ENCODE peak calls at places on chromosomes 1 and 21, in four cellular contexts. T is H9, J is MM.1S, W is pancreas. Z is an unnamed sample. For H3K27me3, the result is how much of the 10 kb centered on the place peaks cover.

GRCh38 chr1:32215629-32216505 is 6.3 kb downstream of the TMEM234 start:
- DNase-seq in T (peak), J (peak), W (no peak), Z (peak)

GRCh38 chr1:233689017-233689747 is 75.3 kb downstream of the KCNK1 start:
- DNase-seq in T (no peak), J (no peak), W (no peak), Z (no peak)

GRCh38 chr1:9279172-9279840 is 13.4 kb upstream of the SPSB1 start:
- DNase-seq in T (no peak), J (no peak), W (no peak), Z (no peak)

GRCh38 chr21:42401164-42401563 is 2.5 kb upstream of the UBASH3A start:
- DNase-seq in T (no peak), J (no peak), W (no peak), Z (no peak)

GRCh38 chr1:42165511-42166210 is 1.1 kb upstream of the GUCA2A start:
- DNase-seq in T (no peak), J (no peak), W (peak), Z (no peak)

GRCh38 chr1:78370779-78371482 is 119.8 kb upstream of the PTGFR start:
- DNase-seq in T (no peak), J (no peak), W (no peak), Z (no peak)

GRCh38 chr21:17709266-17709611 is 96.5 kb upstream of the BTG3 start:
- DNase-seq in T (no peak), J (peak), W (no peak), Z (no peak)

GRCh38 chr1:43509740-43510375 is 20.8 kb upstream of the PTPRF start:
- DNase-seq in T (no peak), J (peak), W (no peak), Z (no peak)

GRCh38 chr1:91821126-91821868 is 64.7 kb downstream of the TGFBR3 start:
- DNase-seq in T (no peak), J (no peak), W (no peak), Z (no peak)

GRCh38 chr21:43728467-43729390 is 9.8 kb downstream of the PDXK start:
- DNase-seq in T (peak), J (no peak), W (peak), Z (peak)

GRCh38 chr1:193988885-193989284 is 802.5 kb upstream of the B3GALT2 start:
- DNase-seq in T (no peak), J (no peak), W (no peak), Z (no peak)

GRCh38 chr1:7503691-7504437 is 267.2 kb upstream of the VAMP3 start:
- DNase-seq in T (no peak), J (no peak), W (no peak), Z (no peak)

GRCh38 chr1:15592285-15592684 is 7.4 kb upstream of the AGMAT start:
- DNase-seq in T (no peak), J (no peak), W (no peak), Z (no peak)

GRCh38 chr1:222697203-222697602 is 15.1 kb downstream of the AIDA start:
- DNase-seq in T (no peak), J (no peak), W (no peak), Z (no peak)

GRCh38 chr1:172293379-172293778 is 127.1 kb upstream of the C1orf105 start:
- DNase-seq in T (no peak), J (no peak), W (no peak), Z (no peak)

GRCh38 chr21:35720065-35720810 is 340.1 kb downstream of the SETD4 start:
- DNase-seq in T (no peak), J (peak), W (no peak), Z (no peak)

GRCh38 chr21:38883142-38883541 is 77.4 kb downstream of the ETS2 start:
- DNase-seq in T (no peak), J (no peak), W (no peak), Z (no peak)

GRCh38 chr1:112935474-112936289 is 20.3 kb downstream of the SLC16A1 start:
- DNase-seq in T (no peak), J (no peak), W (no peak), Z (no peak)

GRCh38 chr21:42460391-42461184 is 35.4 kb downstream of the RSPH1 start:
- DNase-seq in T (peak), J (peak), W (no peak), Z (peak)

GRCh38 chr21:31874817-31875216 is 2.0 kb downstream of the HUNK start:
- DNase-seq in T (peak), J (no peak), W (peak), Z (no peak)

GRCh38 chr1:11645670-11646265 is 8.5 kb downstream of the FBXO2 start:
- DNase-seq in T (peak), J (peak), W (peak), Z (peak)

GRCh38 chr1:162206300-162206699 is 136.8 kb downstream of the NOS1AP start:
- DNase-seq in T (no peak), J (no peak), W (no peak), Z (no peak)

GRCh38 chr1:156750932-156751723 is at the start of gene HDGF:
- DNase-seq in T (no peak), J (peak), W (peak), Z (no peak)

GRCh38 chr1:32255072-32256071 is 4.3 kb downstream of the LCK start:
- DNase-seq in T (no peak), J (no peak), W (no peak), Z (peak)

GRCh38 chr1:3710251-3710650 is 42.0 kb upstream of the CCDC27 start:
- DNase-seq in T (no peak), J (no peak), W (no peak), Z (no peak)

GRCh38 chr1:225877570-225877969 is 4.6 kb downstream of the TMEM63A start:
- DNase-seq in T (peak), J (peak), W (no peak), Z (no peak)

GRCh38 chr1:168531605-168532345 is 12.0 kb downstream of the XCL2 start:
- DNase-seq in T (no peak), J (no peak), W (no peak), Z (no peak)

GRCh38 chr1:46492871-46493270 is 3.2 kb downstream of the DMBX1 start:
- DNase-seq in T (peak), J (no peak), W (peak), Z (no peak)
- H3K27me3 ChIP-seq in T (half or more), J (half or more), W (under half), Z (under half)

GRCh38 chr1:89999208-89999607 is 4.3 kb downstream of the ZNF326 start:
- DNase-seq in T (no peak), J (no peak), W (no peak), Z (no peak)

GRCh38 chr1:89995595-89996397 is 886 bp downstream of the ZNF326 start:
- DNase-seq in T (no peak), J (no peak), W (no peak), Z (no peak)

GRCh38 chr1:89999628-90000027 is 4.7 kb downstream of the ZNF326 start:
- DNase-seq in T (no peak), J (no peak), W (no peak), Z (no peak)

GRCh38 chr1:89996415-89997110 is 1.7 kb downstream of the ZNF326 start:
- DNase-seq in T (no peak), J (no peak), W (no peak), Z (no peak)

GRCh38 chr1:89998306-89998705 is 3.4 kb downstream of the ZNF326 start:
- DNase-seq in T (no peak), J (no peak), W (no peak), Z (no peak)
- H3K27me3 ChIP-seq in T (under half), J (under half), W (under half), Z (under half)

DNA sequence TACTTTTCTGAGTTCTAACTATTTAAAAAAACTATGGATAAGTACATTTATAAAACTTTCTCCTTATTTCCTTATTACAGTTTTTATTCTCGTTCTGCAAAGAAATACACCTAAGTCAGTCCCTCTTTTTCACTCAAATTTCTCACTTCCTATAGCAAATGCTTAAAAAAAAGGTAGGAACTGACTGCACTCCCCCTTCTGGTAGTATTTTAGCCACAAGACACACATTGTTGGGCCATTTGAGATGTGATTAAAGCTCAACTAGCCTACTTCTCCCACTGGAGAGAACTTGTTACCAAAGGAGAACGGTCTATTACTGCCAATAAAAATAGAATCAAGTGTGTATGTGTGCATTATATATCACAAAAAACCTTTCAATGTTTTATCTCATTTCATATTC is 521.9 kb upstream of the PRMT6 start:
- DNase-seq in T (no peak), J (no peak), W (no peak), Z (no peak)
- H3K27me3 ChIP-seq in T (under half), J (under half), W (under half), Z (under half)

GRCh38 chr21:37803076-37803475 is 113.2 kb downstream of the KCNJ6 start:
- DNase-seq in T (no peak), J (no peak), W (no peak), Z (no peak)

GRCh38 chr21:37808261-37808660 is 108.0 kb downstream of the KCNJ6 start:
- DNase-seq in T (no peak), J (no peak), W (no peak), Z (no peak)

GRCh38 chr21:37800496-37801061 is 115.7 kb downstream of the KCNJ6 start:
- DNase-seq in T (no peak), J (no peak), W (no peak), Z (no peak)

GRCh38 chr21:37800122-37800455 is 116.2 kb downstream of the KCNJ6 start:
- DNase-seq in T (no peak), J (no peak), W (no peak), Z (no peak)

GRCh38 chr21:37804001-37804400 is 112.3 kb downstream of the KCNJ6 start:
- DNase-seq in T (no peak), J (no peak), W (no peak), Z (no peak)
- H3K27me3 ChIP-seq in T (under half), J (under half), W (under half), Z (under half)

GRCh38 chr21:33110340-33110715 is 40.4 kb downstream of the OLIG1 start:
- DNase-seq in T (no peak), J (no peak), W (no peak), Z (no peak)
- H3K27me3 ChIP-seq in T (under half), J (under half), W (under half), Z (under half)

GRCh38 chr1:209023790-209024189 is 559.7 kb upstream of the CAMK1G start:
- DNase-seq in T (no peak), J (no peak), W (no peak), Z (no peak)
- H3K27me3 ChIP-seq in T (under half), J (under half), W (under half), Z (under half)

GRCh38 chr1:166975361-166976129 is at the start of gene ILDR2:
- DNase-seq in T (peak), J (peak), W (peak), Z (peak)

GRCh38 chr1:166977951-166978350 is 2.6 kb upstream of the ILDR2 start:
- DNase-seq in T (no peak), J (no peak), W (no peak), Z (no peak)

GRCh38 chr1:166980818-166981217 is 5.5 kb upstream of the ILDR2 start:
- DNase-seq in T (no peak), J (no peak), W (no peak), Z (no peak)

GRCh38 chr1:166981589-166981988 is 6.2 kb upstream of the ILDR2 start:
- DNase-seq in T (no peak), J (no peak), W (no peak), Z (no peak)

GRCh38 chr1:166978795-166979194 is 3.5 kb upstream of the ILDR2 start:
- DNase-seq in T (no peak), J (no peak), W (no peak), Z (no peak)
- H3K27me3 ChIP-seq in T (under half), J (under half), W (under half), Z (under half)

GRCh38 chr1:48676376-48676775 is 100.3 kb downstream of the BEND5 start:
- DNase-seq in T (no peak), J (no peak), W (no peak), Z (no peak)
- H3K27me3 ChIP-seq in T (under half), J (under half), W (under half), Z (under half)

DNA sequence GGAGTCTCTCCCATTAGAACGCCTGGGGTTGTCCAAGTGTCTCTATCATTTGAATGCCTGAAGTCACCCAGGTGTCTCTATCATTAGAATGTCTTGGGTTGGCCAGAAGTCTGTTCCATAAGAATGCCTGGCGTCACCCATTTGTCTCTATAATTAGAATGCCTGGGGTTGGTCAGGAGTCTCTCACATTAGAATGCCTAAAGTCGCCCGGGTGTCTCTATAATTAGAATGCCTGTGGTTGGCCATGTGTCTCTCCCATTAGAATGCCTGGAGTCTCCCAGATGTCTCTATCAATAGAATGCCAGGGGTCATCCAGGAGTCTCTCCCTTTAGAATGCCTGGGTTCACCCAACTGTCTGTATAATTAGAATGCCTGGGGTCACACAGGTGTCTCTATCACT is 54.5 kb downstream of the RNF187 start:
- DNase-seq in T (no peak), J (no peak), W (no peak), Z (no peak)
- H3K27me3 ChIP-seq in T (half or more), J (under half), W (under half), Z (under half)

Z was measured in naive thymus-derived CD4-positive, alpha-beta T cell.